ENCODE peak calls at places on chromosomes 11 and 22, in ten cellular contexts. I is activated effector memory CD4-positive, alpha-beta T cell treated with Interleukin-2 at 50 U/mL for 16 hours; J is ELF-1; K is IMR-90; N is lung; Q is NCI-H1092 treated with DMSO at 0.1 percent for 48 hours; C is GDM1; U is nephron progenitor cell; M is BE2C; D is stromal cell of bone marrow. S is an unnamed sample.

GRCh38 chr11:106449756-106450155 is 372.3 kb downstream of the AASDHPPT start:
- DNase-seq in K (no peak), U (no peak), M (no peak), C (no peak), I (no peak), D (no peak), Q (no peak), N (no peak), J (no peak), S (no peak)

GRCh38 chr11:61688368-61689163 is 8.4 kb downstream of the DAGLA start:
- DNase-seq in D (peak), K (no peak), J (no peak), Q (no peak), M (no peak), U (no peak), N (peak), I (no peak), C (no peak), S (no peak)

GRCh38 chr11:23318670-23319069 is 458.4 kb upstream of the CCDC179 start:
- DNase-seq in I (no peak), N (no peak), K (no peak), M (no peak), J (no peak), Q (no peak), U (no peak), D (no peak), C (no peak), S (no peak)

GRCh38 chr11:62445314-62445740 is 26.5 kb downstream of the SCGB1A1 start:
- DNase-seq in D (peak), C (no peak), K (peak), M (no peak), N (no peak), Q (no peak), J (no peak), U (no peak), I (no peak), S (no peak)

GRCh38 chr11:122791411-122791810 is 46.9 kb upstream of the CRTAM start:
- DNase-seq in C (no peak), M (no peak), K (peak), I (no peak), U (no peak), J (no peak), Q (no peak), D (no peak), N (no peak), S (no peak)

GRCh38 chr11:102810943-102811528 is 13.1 kb upstream of the MMP1 start:
- DNase-seq in J (peak), I (no peak), D (no peak), U (no peak), K (peak), C (no peak), N (no peak), Q (peak), M (no peak), S (no peak)

GRCh38 chr22:35307892-35308291 is 8.2 kb downstream of the TOM1 start:
- DNase-seq in C (no peak), K (no peak), U (no peak), I (no peak), N (no peak), M (no peak), D (no peak), Q (no peak), J (no peak), S (no peak)

GRCh38 chr22:29917052-29917902 is 34.3 kb downstream of the MTMR3 start:
- DNase-seq in J (no peak), M (no peak), Q (no peak), U (no peak), C (no peak), I (no peak), D (peak), N (no peak), K (peak), S (no peak)

GRCh38 chr11:29482510-29482909 is 534.3 kb downstream of the KCNA4 start:
- DNase-seq in U (peak), N (no peak), I (no peak), C (no peak), J (no peak), D (no peak), Q (no peak), K (no peak), M (no peak), S (no peak)

GRCh38 chr22:22397292-22397870 is 111.2 kb downstream of the ZNF280B start:
- DNase-seq in D (peak), K (no peak), M (no peak), N (no peak), C (no peak), I (no peak), U (peak), J (peak), Q (peak), S (no peak)

GRCh38 chr11:58121101-58121500 is 4.2 kb downstream of the OR9I1 start:
- DNase-seq in C (no peak), J (no peak), M (no peak), U (no peak), Q (no peak), N (no peak), I (no peak), K (peak), D (no peak), S (no peak)